ENCODE peak calls at places on chromosomes 2 and 18, in eight cellular contexts. J is NCI-H1105 treated with DMSO at 0.1 percent for 48 hours; K is stimulated activated CD4-positive, alpha-beta T cell treated with anti-CD3 and anti-CD28 coated beads, Interleukin-4, amount 100 ng/mL, for 24 hours; W is upper lobe of right lung; N is NCI-H1092 treated with DMSO at 0.1 percent for 48 hours; D is breast epithelium; I is SHP77; H is foreskin fibroblast. B is an unnamed sample.

GRCh38 chr18:5440297-5440696 is 103.5 kb downstream of the EPB41L3 start:
- DNase-seq in J (no peak), K (no peak), W (no peak), N (no peak), D (no peak), I (no peak), H (peak), B (no peak)

GRCh38 chr2:205025580-205026240 is 480.4 kb downstream of the PARD3B start:
- DNase-seq in J (no peak), K (no peak), W (no peak), N (peak), D (no peak), I (no peak), H (no peak), B (no peak)

GRCh38 chr2:85017436-85018048 is 46.6 kb downstream of the KCMF1 start:
- DNase-seq in J (no peak), K (no peak), W (no peak), N (no peak), D (no peak), I (no peak), H (peak), B (no peak)

GRCh38 chr2:190199530-190199929 is 120.1 kb downstream of the HIBCH start:
- DNase-seq in J (no peak), K (no peak), W (no peak), N (no peak), D (no peak), I (no peak), H (no peak), B (no peak)

GRCh38 chr18:55405655-55406373 is 182.2 kb downstream of the TCF4 start:
- DNase-seq in J (peak), K (no peak), W (peak), N (peak), D (no peak), I (peak), H (peak), B (peak)

GRCh38 chr2:25417715-25418369 is 76.1 kb upstream of the DNMT3A start:
- DNase-seq in J (no peak), K (no peak), W (no peak), N (no peak), D (no peak), I (no peak), H (no peak), B (no peak)

GRCh38 chr2:29165362-29166236 is 50.4 kb downstream of the CLIP4 start:
- DNase-seq in J (no peak), K (no peak), W (no peak), N (peak), D (no peak), I (no peak), H (peak), B (no peak)

GRCh38 chr18:79856119-79857080 is 58.7 kb downstream of the KCNG2 start:
- DNase-seq in J (no peak), K (no peak), W (peak), N (peak), D (no peak), I (peak), H (peak), B (no peak)

GRCh38 chr2:218536804-218537494 is 31.2 kb downstream of the USP37 start:
- DNase-seq in J (no peak), K (no peak), W (no peak), N (no peak), D (no peak), I (no peak), H (no peak), B (no peak)